ENCODE peak calls at places on chromosome 1, in four cellular contexts. Y is uterus; U is right atrium auricular region; F is CD4-positive, alpha-beta memory T cell. N is an unnamed sample.

GRCh38 chr1:56534252-56534651 is 45.1 kb downstream of the PLPP3 start:
- DNase-seq in Y (no peak), U (no peak), F (no peak), N (no peak)

GRCh38 chr1:66589326-66589725 is 55.4 kb downstream of the SGIP1 start:
- DNase-seq in Y (no peak), U (no peak), F (no peak), N (no peak)

GRCh38 chr1:15439325-15439724 is 1.1 kb downstream of the CTRC start:
- DNase-seq in Y (no peak), U (no peak), F (no peak), N (no peak)

GRCh38 chr1:8473892-8474300 is 156.0 kb downstream of the SLC45A1 start:
- DNase-seq in Y (no peak), U (no peak), F (no peak), N (no peak)

GRCh38 chr1:42430286-42430685 is 25.5 kb downstream of the ZMYND12 start:
- DNase-seq in Y (no peak), U (no peak), F (no peak), N (no peak)

GRCh38 chr1:39657402-39657801 is 14.5 kb downstream of the NT5C1A start:
- DNase-seq in Y (no peak), U (no peak), F (no peak), N (no peak)

GRCh38 chr1:56550132-56550531 is 29.2 kb downstream of the PLPP3 start:
- DNase-seq in Y (no peak), U (no peak), F (no peak), N (no peak)

GRCh38 chr1:218829143-218829542 is 344.5 kb upstream of the LYPLAL1 start:
- DNase-seq in Y (no peak), U (no peak), F (no peak), N (no peak)

GRCh38 chr1:22332166-22332717 is 119.4 kb upstream of the ZBTB40 start:
- DNase-seq in Y (peak; percentile 31), U (no peak), F (no peak), N (no peak)

GRCh38 chr1:232422901-232423300 is 207.0 kb downstream of the SIPA1L2 start:
- DNase-seq in Y (no peak), U (no peak), F (no peak), N (no peak)

GRCh38 chr1:2174348-2175054 is 20.1 kb downstream of the FAAP20 start:
- DNase-seq in Y (peak; percentile 73), U (peak; percentile 79), F (peak; percentile 41), N (no peak)

GRCh38 chr1:150596095-150596892 is 16.9 kb upstream of the MCL1 start:
- DNase-seq in Y (no peak), U (no peak), F (peak; percentile 41), N (no peak)

GRCh38 chr1:227357229-227358078 is 39.2 kb upstream of the CDC42BPA start:
- DNase-seq in Y (peak; percentile 36), U (peak; percentile 86), F (no peak), N (peak; percentile 31)

GRCh38 chr1:71364236-71364635 is 283.4 kb upstream of the ZRANB2 start:
- DNase-seq in Y (no peak), U (no peak), F (no peak), N (peak; percentile 29)

GRCh38 chr1:226335653-226336052 is 26.7 kb upstream of the LIN9 start:
- DNase-seq in Y (no peak), U (no peak), F (no peak), N (no peak)

GRCh38 chr1:108610073-108610472 is 50.2 kb downstream of the EEIG2 start:
- DNase-seq in Y (no peak), U (no peak), F (no peak), N (peak; percentile 20)

GRCh38 chr1:207327994-207328393 is 6.5 kb downstream of the CD55 start:
- DNase-seq in Y (no peak), U (no peak), F (no peak), N (no peak)

GRCh38 chr1:40303051-40303771 is 13.9 kb downstream of the COL9A2 start:
- DNase-seq in Y (no peak), U (no peak), F (no peak), N (no peak)

GRCh38 chr1:229059671-229060079 is 211.2 kb upstream of the RAB4A start:
- DNase-seq in Y (peak; percentile 38), U (no peak), F (no peak), N (no peak)

GRCh38 chr1:111603979-111604378 is 15.6 kb upstream of the RAP1A start:
- DNase-seq in Y (no peak), U (no peak), F (peak; percentile 85), N (no peak)

GRCh38 chr1:14924455-14925325 is 228.9 kb upstream of the TMEM51 start:
- DNase-seq in Y (peak; percentile 30), U (no peak), F (no peak), N (no peak)

GRCh38 chr1:24586970-24587820 is 31.3 kb downstream of the NCMAP start:
- DNase-seq in Y (no peak), U (no peak), F (peak; percentile 74), N (peak; percentile 16)

GRCh38 chr1:65260851-65261473 is 48.4 kb upstream of the DNAJC6 start:
- DNase-seq in Y (no peak), U (no peak), F (no peak), N (no peak)

GRCh38 chr1:241276391-241276790 is 80.6 kb downstream of the RGS7 start:
- DNase-seq in Y (no peak), U (no peak), F (no peak), N (no peak)

GRCh38 chr1:91793189-91793588 is 92.8 kb downstream of the TGFBR3 start:
- DNase-seq in Y (no peak), U (no peak), F (no peak), N (no peak)

GRCh38 chr1:39036678-39037077 is 10.5 kb downstream of the NDUFS5 start:
- DNase-seq in Y (no peak), U (no peak), F (no peak), N (no peak)

GRCh38 chr1:113401067-113401466 is 10.8 kb downstream of the MAGI3 start:
- DNase-seq in Y (no peak), U (no peak), F (no peak), N (no peak)

GRCh38 chr1:15858069-15858670 is 10.7 kb downstream of the SPEN start:
- DNase-seq in Y (no peak), U (no peak), F (no peak), N (no peak)

GRCh38 chr1:115056395-115056798 is 26.8 kb downstream of the TSHB start:
- DNase-seq in Y (peak; percentile 45), U (no peak), F (no peak), N (peak; percentile 85)

GRCh38 chr1:174165471-174166137 is 6.3 kb downstream of the RABGAP1L start:
- DNase-seq in Y (no peak), U (no peak), F (no peak), N (no peak)

GRCh38 chr1:102726417-102726816 is 381.9 kb downstream of the COL11A1 start:
- DNase-seq in Y (no peak), U (no peak), F (no peak), N (no peak)

GRCh38 chr1:93817819-93818569 is 61.0 kb downstream of the DNTTIP2 start:
- DNase-seq in Y (no peak), U (no peak), F (peak; percentile 39), N (no peak)

GRCh38 chr1:30522031-30523004 is 201.1 kb downstream of the MATN1 start:
- DNase-seq in Y (peak; percentile 68), U (peak; percentile 87), F (no peak), N (no peak)

GRCh38 chr1:190615818-190616217 is 138.2 kb upstream of the BRINP3 start:
- DNase-seq in Y (no peak), U (no peak), F (no peak), N (no peak)

GRCh38 chr1:59195151-59195550 is 101.7 kb upstream of the FGGY start:
- DNase-seq in Y (no peak), U (no peak), F (no peak), N (no peak)

GRCh38 chr1:53999920-54000319 is 18.1 kb downstream of the LDLRAD1 start:
- DNase-seq in Y (no peak), U (no peak), F (no peak), N (no peak)

DNA sequence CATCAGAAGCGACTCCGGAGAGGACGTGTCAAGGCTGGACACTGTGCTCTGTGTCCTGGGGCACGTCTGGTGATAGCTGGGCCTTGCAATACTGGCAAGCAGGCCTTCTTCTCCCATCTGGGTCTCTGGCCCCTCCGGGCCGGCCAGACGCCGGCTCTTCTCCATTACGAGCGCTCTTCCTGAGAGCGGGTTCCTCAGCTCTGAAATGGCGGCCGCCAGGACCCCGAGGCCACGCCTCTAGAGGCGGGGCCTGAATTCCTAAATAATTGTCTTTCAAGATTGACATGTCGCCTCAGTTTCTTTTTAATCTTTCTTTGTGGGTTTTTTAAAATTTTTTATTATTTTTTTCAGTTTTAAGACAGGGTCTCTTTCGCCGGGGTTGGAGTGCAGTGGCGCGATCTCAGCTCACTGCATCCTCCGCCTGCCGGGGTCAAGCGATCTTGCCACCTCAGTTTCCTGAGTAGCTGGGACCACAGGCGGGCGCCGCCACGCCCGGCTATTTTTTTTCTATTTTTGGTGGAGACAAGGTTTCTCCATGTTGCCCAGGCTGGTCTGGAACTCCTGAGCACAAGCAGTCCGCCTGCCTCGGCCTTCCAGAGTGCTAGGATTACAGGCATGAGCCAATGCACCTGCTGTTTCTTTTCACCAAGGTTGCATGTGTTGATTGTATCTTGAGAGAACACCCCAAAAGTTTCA is 9.2 kb downstream of the RNF2 start:
- DNase-seq in Y (no peak), U (no peak), F (no peak), N (no peak)
- H3K4me3 ChIP-seq in Y (no peak overlapping the region), U (no peak overlapping the region), F (no peak overlapping the region), N (no peak overlapping the region)

DNA sequence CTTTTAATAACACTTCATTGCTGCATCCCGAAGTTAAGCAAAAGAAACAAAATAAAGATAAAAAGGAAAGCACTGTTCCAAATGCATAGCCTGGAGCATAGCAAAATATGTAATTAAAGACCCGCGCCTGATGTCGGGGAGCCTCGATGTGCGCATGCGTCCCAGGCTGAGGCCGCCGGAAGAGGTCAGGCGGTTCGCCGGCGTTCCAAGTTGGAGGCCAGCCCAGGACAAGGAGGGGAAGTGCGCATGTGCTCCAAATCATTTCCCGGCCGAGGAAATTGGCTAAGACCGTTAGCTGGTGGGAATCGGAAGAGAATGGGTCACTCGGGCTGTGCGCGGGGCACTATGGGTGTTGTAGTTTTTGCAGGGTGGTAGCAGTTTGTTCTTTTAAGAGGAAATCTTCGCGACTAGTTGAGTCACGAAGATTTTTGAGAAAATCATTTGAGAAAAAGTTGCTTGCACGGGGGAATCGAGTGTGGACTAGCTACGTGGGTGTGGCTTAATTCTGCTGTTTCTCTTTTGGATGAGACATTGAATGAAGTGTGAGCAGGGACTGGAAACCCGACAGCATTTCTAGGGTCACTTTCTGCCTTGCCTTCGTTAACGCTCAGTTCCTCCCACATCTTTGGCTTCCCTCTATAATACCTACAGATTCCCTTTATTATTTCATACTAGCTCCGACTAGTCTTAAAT is 31.0 kb upstream of the CD1D start:
- DNase-seq in Y (peak; percentile 98), U (peak; percentile 97), F (peak; percentile 60), N (peak; percentile 76)
- H3K4me3 ChIP-seq in Y (peak overlapping the region; percentile 32), U (peak overlapping the region; percentile 28), F (peak overlapping the region; percentile 45), N (peak overlapping the region; percentile 47)

GRCh38 chr1:203555484-203556046 is 61.6 kb downstream of the OPTC start:
- DNase-seq in Y (no peak), U (no peak), F (no peak), N (no peak)
- H3K4me3 ChIP-seq in Y (peak overlapping the region; percentile 29), U (no peak overlapping the region), F (no peak overlapping the region), N (no peak overlapping the region)

DNA sequence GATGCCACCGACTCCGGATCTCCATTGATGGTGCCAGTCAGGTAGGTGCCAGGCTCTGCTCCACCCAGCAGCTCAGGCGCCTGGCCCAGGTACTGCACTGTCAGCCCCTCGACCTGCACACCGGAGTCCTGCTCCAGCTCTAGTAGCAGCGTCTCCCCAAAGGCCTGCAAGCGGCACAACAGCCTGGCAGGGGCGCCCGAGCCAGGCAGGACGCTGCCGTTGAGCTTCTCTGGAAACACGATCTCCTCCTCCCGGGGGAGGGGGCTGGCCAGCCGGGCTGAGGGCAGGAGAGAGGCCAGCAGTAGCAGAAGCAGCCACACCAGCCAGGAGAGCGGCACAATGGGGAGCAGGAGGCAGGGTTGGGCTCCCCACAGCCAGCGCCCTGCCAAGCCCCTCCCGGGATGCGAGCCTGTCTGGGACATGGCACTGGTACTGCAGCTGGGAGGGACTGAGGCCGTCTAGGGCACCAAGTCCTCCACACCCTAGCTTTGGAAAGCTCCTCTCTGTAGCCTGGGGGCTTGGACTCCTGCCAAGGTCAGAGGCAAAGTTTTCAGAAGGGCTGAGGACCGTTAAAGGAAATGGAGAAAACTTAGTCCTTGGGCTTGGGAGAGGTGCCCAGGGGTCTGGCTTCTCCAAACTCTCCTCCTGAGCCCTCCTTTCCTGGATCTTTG is 513 bp downstream of the ADAMTS4 start:
- DNase-seq in Y (peak; percentile 50), U (no peak), F (no peak), N (no peak)
- H3K4me3 ChIP-seq in Y (peak overlapping the region; percentile 18), U (peak overlapping the region; percentile 48), F (no peak overlapping the region), N (no peak overlapping the region)